ENCODE peak calls at places on chromosome 16, in five cellular contexts. One of them, this sample, is unnamed.

GRCh38 chr16:31181102-31181830 is 1.3 kb downstream of the FUS start:
- DNase-seq in K562: peak
- DNase-seq in upper lobe of left lung: peak
- DNase-seq in HepG2: no peak
- DNase-seq in breast epithelium: no peak
- DNase-seq in this sample: peak

GRCh38 chr16:69712914-69713581 is 13.3 kb downstream of the NQO1 start:
- DNase-seq in K562: no peak
- DNase-seq in upper lobe of left lung: no peak
- DNase-seq in HepG2: no peak
- DNase-seq in breast epithelium: no peak
- DNase-seq in this sample: no peak

GRCh38 chr16:66490774-66491715 is 58.9 kb downstream of the TK2 start:
- DNase-seq in K562: no peak
- DNase-seq in upper lobe of left lung: peak
- DNase-seq in HepG2: no peak
- DNase-seq in breast epithelium: peak
- DNase-seq in this sample: no peak

GRCh38 chr16:189604-190186 is 9.4 kb downstream of the HBQ1 start:
- DNase-seq in K562: no peak
- DNase-seq in upper lobe of left lung: no peak
- DNase-seq in HepG2: no peak
- DNase-seq in breast epithelium: no peak
- DNase-seq in this sample: no peak

GRCh38 chr16:55389426-55390073 is 65.5 kb downstream of the IRX6 start:
- DNase-seq in K562: no peak
- DNase-seq in upper lobe of left lung: peak
- DNase-seq in HepG2: no peak
- DNase-seq in breast epithelium: no peak
- DNase-seq in this sample: no peak

GRCh38 chr16:48300391-48300856 is 53.1 kb upstream of the ABCC11 start:
- DNase-seq in K562: no peak
- DNase-seq in upper lobe of left lung: peak
- DNase-seq in HepG2: no peak
- DNase-seq in breast epithelium: no peak
- DNase-seq in this sample: no peak

GRCh38 chr16:77273815-77274214 is 74.6 kb downstream of the SYCE1L start:
- DNase-seq in K562: no peak
- DNase-seq in upper lobe of left lung: no peak
- DNase-seq in HepG2: no peak
- DNase-seq in breast epithelium: no peak
- DNase-seq in this sample: no peak

GRCh38 chr16:56938664-56939513 is 6.9 kb downstream of the HERPUD1 start:
- DNase-seq in K562: no peak
- DNase-seq in upper lobe of left lung: no peak
- DNase-seq in HepG2: no peak
- DNase-seq in breast epithelium: no peak
- DNase-seq in this sample: no peak

GRCh38 chr16:64983983-64984382 is 137.9 kb downstream of the CDH11 start:
- DNase-seq in K562: peak
- DNase-seq in upper lobe of left lung: no peak
- DNase-seq in HepG2: peak
- DNase-seq in breast epithelium: no peak
- DNase-seq in this sample: no peak

GRCh38 chr16:14205666-14206065 is 134.5 kb downstream of the MRTFB start:
- DNase-seq in K562: no peak
- DNase-seq in upper lobe of left lung: no peak
- DNase-seq in HepG2: no peak
- DNase-seq in breast epithelium: no peak
- DNase-seq in this sample: no peak

GRCh38 chr16:15952265-15952711 is 2.9 kb downstream of the ABCC1 start:
- DNase-seq in K562: no peak
- DNase-seq in upper lobe of left lung: no peak
- DNase-seq in HepG2: peak
- DNase-seq in breast epithelium: no peak
- DNase-seq in this sample: no peak

GRCh38 chr16:29014561-29015029 is 29.7 kb downstream of the LAT start:
- DNase-seq in K562: no peak
- DNase-seq in upper lobe of left lung: no peak
- DNase-seq in HepG2: no peak
- DNase-seq in breast epithelium: no peak
- DNase-seq in this sample: peak

GRCh38 chr16:57892041-57892440 is 78.9 kb downstream of the CNGB1 start:
- DNase-seq in K562: no peak
- DNase-seq in upper lobe of left lung: peak
- DNase-seq in HepG2: peak
- DNase-seq in breast epithelium: no peak
- DNase-seq in this sample: no peak

GRCh38 chr16:76278086-76278485 is 885 bp downstream of the CNTNAP4 start:
- DNase-seq in K562: no peak
- DNase-seq in upper lobe of left lung: no peak
- DNase-seq in HepG2: no peak
- DNase-seq in breast epithelium: no peak
- DNase-seq in this sample: no peak

GRCh38 chr16:46895399-46896313 is 11.5 kb downstream of the GPT2 start:
- DNase-seq in K562: no peak
- DNase-seq in upper lobe of left lung: peak
- DNase-seq in HepG2: peak
- DNase-seq in breast epithelium: no peak
- DNase-seq in this sample: no peak

GRCh38 chr16:26816885-26817571 is 249.7 kb upstream of the C16orf82 start:
- DNase-seq in K562: peak
- DNase-seq in upper lobe of left lung: no peak
- DNase-seq in HepG2: no peak
- DNase-seq in breast epithelium: no peak
- DNase-seq in this sample: no peak

GRCh38 chr16:74984194-74984669 is 691 bp downstream of the WDR59 start:
- DNase-seq in K562: no peak
- DNase-seq in upper lobe of left lung: no peak
- DNase-seq in HepG2: peak
- DNase-seq in breast epithelium: no peak
- DNase-seq in this sample: no peak

GRCh38 chr16:73888840-73889577 is 407.6 kb upstream of the PSMD7 start:
- DNase-seq in K562: no peak
- DNase-seq in upper lobe of left lung: no peak
- DNase-seq in HepG2: no peak
- DNase-seq in breast epithelium: no peak
- DNase-seq in this sample: no peak
- TF ChIP-seq POLR2AphosphoS5 in K562: no peak
- TF ChIP-seq POLR2AphosphoS5 in upper lobe of left lung: peak
- TF ChIP-seq POLR2AphosphoS5 in HepG2: no peak
- TF ChIP-seq POLR2AphosphoS5 in breast epithelium: no peak
- TF ChIP-seq POLR2AphosphoS5 in this sample: no peak

DNA sequence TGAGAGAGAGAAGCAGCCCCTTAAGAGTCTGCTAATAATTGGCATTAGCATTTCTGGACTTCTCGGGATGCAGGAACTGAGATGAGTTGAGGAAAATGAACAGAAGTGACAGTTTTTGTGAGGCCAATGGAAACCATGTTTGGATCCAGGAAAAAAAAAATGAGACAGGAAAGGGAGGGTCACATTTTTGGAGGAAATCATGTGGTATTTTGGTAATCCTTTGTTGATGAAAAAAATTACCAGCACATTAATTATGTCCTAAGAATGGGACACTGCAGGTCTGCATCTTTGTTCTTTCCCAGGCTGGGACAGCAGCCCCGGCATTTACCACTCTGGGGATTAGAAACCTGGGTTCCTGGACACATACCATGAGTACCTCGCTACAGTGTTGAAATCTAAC is 109.9 kb upstream of the ZFHX3 start:
- DNase-seq in K562: no peak
- DNase-seq in upper lobe of left lung: no peak
- DNase-seq in HepG2: no peak
- DNase-seq in breast epithelium: no peak
- DNase-seq in this sample: no peak
- H3K27ac ChIP-seq in K562: no peak
- H3K27ac ChIP-seq in upper lobe of left lung: no peak
- H3K27ac ChIP-seq in HepG2: no peak
- H3K27ac ChIP-seq in breast epithelium: no peak
- H3K27ac ChIP-seq in this sample: no peak

GRCh38 chr16:1430214-1430758 is 592 bp upstream of the PERCC1 start:
- DNase-seq in K562: no peak
- DNase-seq in upper lobe of left lung: no peak
- DNase-seq in HepG2: no peak
- DNase-seq in breast epithelium: no peak
- DNase-seq in this sample: no peak

GRCh38 chr16:1431497-1432270 is 806 bp downstream of the PERCC1 start:
- DNase-seq in K562: no peak
- DNase-seq in upper lobe of left lung: no peak
- DNase-seq in HepG2: no peak
- DNase-seq in breast epithelium: no peak
- DNase-seq in this sample: no peak

GRCh38 chr16:1429631-1430030 is 1.2 kb upstream of the PERCC1 start:
- DNase-seq in K562: no peak
- DNase-seq in upper lobe of left lung: no peak
- DNase-seq in HepG2: no peak
- DNase-seq in breast epithelium: no peak
- DNase-seq in this sample: no peak

GRCh38 chr16:1432388-1433262 is 1.7 kb downstream of the PERCC1 start:
- DNase-seq in K562: no peak
- DNase-seq in upper lobe of left lung: no peak
- DNase-seq in HepG2: no peak
- DNase-seq in breast epithelium: no peak
- DNase-seq in this sample: no peak

DNA sequence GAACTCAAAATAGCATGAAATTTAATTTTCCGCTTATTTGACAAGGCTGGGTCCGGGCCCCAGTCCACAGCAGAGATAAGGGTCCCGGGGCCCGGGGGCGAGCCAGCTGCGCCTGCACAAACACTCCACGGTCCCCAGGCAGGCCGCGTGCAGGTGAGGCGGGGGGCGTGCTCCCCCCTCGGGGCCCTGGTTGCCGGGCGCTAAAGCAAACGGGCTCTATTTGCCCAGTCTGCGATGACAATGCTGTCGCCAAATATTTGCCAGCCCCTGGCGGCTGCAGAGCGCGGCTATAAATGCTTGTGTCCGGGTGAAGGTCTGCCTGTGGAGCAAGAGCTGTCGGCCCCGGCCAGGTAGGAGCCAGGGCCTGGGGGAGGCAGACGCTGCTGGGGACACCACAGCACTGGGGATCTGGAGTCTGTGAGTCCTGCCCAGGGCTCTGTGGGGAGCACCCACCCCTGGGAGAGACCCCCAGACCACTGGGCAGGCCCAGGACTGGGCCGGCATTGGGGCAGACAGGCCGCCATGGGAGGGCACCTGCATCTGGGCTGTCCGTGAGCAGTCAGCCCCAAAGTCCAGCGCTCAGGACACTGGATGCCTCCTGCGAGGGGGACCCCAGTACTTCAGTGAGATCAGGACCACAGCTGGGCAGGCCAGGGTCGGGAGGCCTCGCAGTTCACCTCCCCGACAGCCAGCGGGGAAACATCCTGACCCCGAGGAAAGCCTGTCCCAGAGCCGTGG is at the start of gene PERCC1:
- DNase-seq in K562: no peak
- DNase-seq in upper lobe of left lung: no peak
- DNase-seq in HepG2: peak
- DNase-seq in breast epithelium: peak
- DNase-seq in this sample: no peak
- TF ChIP-seq CTCF in K562: peak
- TF ChIP-seq CTCF in upper lobe of left lung: no peak
- TF ChIP-seq CTCF in HepG2: peak
- TF ChIP-seq CTCF in breast epithelium: peak
- TF ChIP-seq CTCF in this sample: no peak

DNA sequence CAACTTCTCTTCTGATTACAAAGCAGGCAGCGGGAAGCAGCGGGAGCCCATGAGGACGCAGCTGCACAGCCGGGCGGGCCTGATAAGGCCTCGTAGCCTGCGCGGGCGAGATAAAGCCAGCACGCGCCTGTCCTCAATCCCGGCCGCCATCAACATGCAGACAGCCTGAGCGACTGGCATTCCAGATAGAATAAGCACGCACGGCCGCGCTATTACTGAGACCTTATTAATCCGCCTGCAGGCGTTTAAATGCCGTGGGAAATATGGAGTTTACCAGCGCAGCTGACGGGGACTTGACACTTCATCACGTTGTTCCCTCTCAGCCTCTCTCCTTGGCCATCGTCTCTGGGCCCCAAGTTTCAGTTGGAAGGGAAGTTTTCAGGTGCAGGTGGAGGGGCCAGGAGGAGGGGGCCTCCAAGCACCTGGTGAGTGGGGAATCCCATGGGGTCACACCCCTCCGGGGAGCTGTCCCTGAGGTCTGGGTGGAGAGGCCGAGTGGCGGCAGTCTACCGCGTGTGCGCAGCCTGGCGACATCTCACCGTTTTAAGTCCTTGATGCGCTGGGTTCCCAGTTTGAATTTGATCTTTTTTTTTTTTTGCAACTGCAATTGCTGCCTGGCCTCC is 27.3 kb upstream of the CBFA2T3 start:
- DNase-seq in K562: peak
- DNase-seq in upper lobe of left lung: peak
- DNase-seq in HepG2: no peak
- DNase-seq in breast epithelium: no peak
- DNase-seq in this sample: no peak
- TF ChIP-seq POLR2AphosphoS5 in K562: peak
- TF ChIP-seq POLR2AphosphoS5 in upper lobe of left lung: peak
- TF ChIP-seq POLR2AphosphoS5 in HepG2: no peak
- TF ChIP-seq POLR2AphosphoS5 in breast epithelium: no peak
- TF ChIP-seq POLR2AphosphoS5 in this sample: no peak

DNA sequence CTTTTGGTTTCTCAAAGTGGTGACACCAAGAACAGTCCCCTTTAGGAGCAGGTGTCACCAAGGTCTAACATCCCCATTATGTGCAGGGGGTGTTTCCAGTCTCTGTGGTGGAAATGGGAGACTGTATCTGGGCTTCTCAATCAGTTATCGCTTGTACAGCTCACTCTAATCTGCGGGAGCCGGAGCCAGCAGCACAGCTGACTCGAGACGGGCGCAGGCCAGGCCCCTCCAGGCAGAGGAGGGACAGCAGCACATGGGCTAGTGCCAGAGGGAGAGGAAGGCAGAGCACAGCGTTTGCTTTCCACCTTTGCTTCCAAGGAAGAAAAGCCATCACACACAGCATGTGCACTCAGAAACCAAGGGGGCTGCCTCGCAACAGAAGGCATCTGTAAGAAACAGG is 91.2 kb upstream of the CREBBP start:
- DNase-seq in K562: no peak
- DNase-seq in upper lobe of left lung: no peak
- DNase-seq in HepG2: no peak
- DNase-seq in breast epithelium: no peak
- DNase-seq in this sample: no peak
- H3K27ac ChIP-seq in K562: no peak
- H3K27ac ChIP-seq in upper lobe of left lung: no peak
- H3K27ac ChIP-seq in HepG2: no peak
- H3K27ac ChIP-seq in breast epithelium: no peak
- H3K27ac ChIP-seq in this sample: no peak

DNA sequence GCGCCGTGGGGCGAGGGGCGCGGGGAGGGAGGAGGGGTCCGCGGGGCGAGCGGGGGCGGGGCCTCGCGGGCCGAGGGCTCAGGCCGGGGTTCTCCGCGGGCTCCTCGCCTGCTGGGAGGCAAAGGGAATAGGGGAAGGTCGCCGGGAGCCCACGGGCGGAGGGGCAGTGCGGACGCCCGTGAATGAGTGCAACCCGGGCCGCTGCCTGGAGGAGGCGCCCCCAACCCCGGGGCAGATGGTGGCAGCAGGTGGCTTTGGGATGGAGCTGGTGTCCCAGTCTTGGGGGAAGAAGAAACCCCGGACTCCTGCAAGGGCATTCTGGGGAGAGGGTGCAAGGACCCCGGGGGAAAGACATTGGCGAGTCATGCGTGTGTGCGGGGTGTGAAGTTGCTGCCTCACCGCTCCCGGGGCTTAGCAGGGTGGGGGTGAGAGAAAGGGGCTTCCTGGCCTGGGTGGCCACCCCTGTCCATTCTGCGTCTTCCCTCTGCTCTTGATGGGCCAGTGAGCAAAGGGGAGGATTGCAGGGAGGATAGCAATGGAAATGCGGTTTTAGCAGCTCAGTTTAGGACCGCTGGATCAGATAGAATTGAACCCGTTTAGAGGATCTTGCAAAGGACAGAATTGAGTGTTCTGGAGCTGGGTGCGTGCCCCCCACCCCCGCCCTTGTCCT is 508 bp downstream of the KIAA0513 start:
- DNase-seq in K562: no peak
- DNase-seq in upper lobe of left lung: no peak
- DNase-seq in HepG2: no peak
- DNase-seq in breast epithelium: no peak
- DNase-seq in this sample: peak
- TF ChIP-seq CTCF in K562: peak
- TF ChIP-seq CTCF in upper lobe of left lung: no peak
- TF ChIP-seq CTCF in HepG2: peak
- TF ChIP-seq CTCF in breast epithelium: no peak
- TF ChIP-seq CTCF in this sample: peak

This sample was measured in transverse colon.